ENCODE peak calls at places on chromosomes 4 and X, in six cellular contexts. A, I, V, O, S and E are unnamed samples.

GRCh38 chrX:150211988-150212387 is 151.1 kb upstream of the MAMLD1 start:
- DNase-seq in S (no peak), O (no peak), I (no peak), A (no peak), V (no peak), E (no peak)

GRCh38 chr4:98522603-98523395 is 135.6 kb downstream of the TSPAN5 start:
- DNase-seq in V (no peak), I (no peak), O (no peak), S (no peak), A (no peak), E (peak; percentile 20)

GRCh38 chr4:75251547-75251946 is 262.7 kb downstream of the RCHY1 start:
- DNase-seq in I (no peak), S (no peak), A (no peak), O (no peak), V (no peak), E (no peak)

GRCh38 chrX:87808576-87809243 is 291.1 kb downstream of the KLHL4 start:
- DNase-seq in V (no peak), O (no peak), S (no peak), I (no peak), A (no peak), E (no peak)

GRCh38 chr4:153450545-153450917 is 15.6 kb upstream of the TMEM131L start:
- DNase-seq in V (no peak), A (no peak), S (no peak), O (no peak), I (no peak), E (no peak)

GRCh38 chr4:86498560-86499166 is 95.5 kb upstream of the PTPN13 start:
- DNase-seq in A (peak; percentile 16), O (peak; percentile 28), I (no peak), V (no peak), S (peak; percentile 52), E (no peak)

GRCh38 chr4:28686618-28687017 is 1826.0 kb downstream of the STIM2 start:
- DNase-seq in I (peak; percentile 47), O (no peak), V (peak; percentile 8), A (peak; percentile 3), S (peak; percentile 10), E (peak; percentile 15)

GRCh38 chr4:154983714-154984113 is 202.6 kb downstream of the RBM46 start:
- DNase-seq in S (no peak), O (no peak), A (no peak), I (no peak), V (no peak), E (no peak)

GRCh38 chr4:22021116-22021515 is 72.5 kb upstream of the KCNIP4 start:
- DNase-seq in V (no peak), A (no peak), S (no peak), O (no peak), I (no peak), E (no peak)

GRCh38 chr4:155060873-155061272 is 147.6 kb upstream of the NPY2R start:
- DNase-seq in A (no peak), S (no peak), O (no peak), V (no peak), I (no peak), E (no peak)

GRCh38 chr4:168636040-168636439 is 139.2 kb downstream of the PALLD start:
- DNase-seq in I (no peak), A (no peak), S (no peak), V (no peak), O (no peak), E (no peak)

GRCh38 chrX:119760026-119760902 is 1.9 kb downstream of the SOWAHD start:
- DNase-seq in I (no peak), A (no peak), S (no peak), O (no peak), V (no peak), E (no peak)
- TF ChIP-seq POLR2A in I (no peak), A (no peak), S (no peak), O (no peak), V (no peak), E (no peak)

GRCh38 chrX:102659790-102660757 is 8.8 kb downstream of the GPRASP1 start:
- DNase-seq in V (peak; percentile 88), O (peak; percentile 92), A (peak; percentile 69), I (peak; percentile 91), S (peak; percentile 71), E (no peak)
- TF ChIP-seq POLR2A in V (peak; percentile 56), O (peak; percentile 67), A (peak; percentile 41), I (peak; percentile 79), S (peak; percentile 60), E (no peak)

GRCh38 chrX:49165901-49166881 is 3.6 kb downstream of the MAGIX start:
- DNase-seq in O (peak; percentile 48), A (no peak), I (peak; percentile 69), V (peak; percentile 87), S (peak; percentile 60), E (no peak)
- TF ChIP-seq POLR2A in O (peak; percentile 16), A (no peak), I (no peak), V (peak; percentile 38), S (no peak), E (no peak)

DNA sequence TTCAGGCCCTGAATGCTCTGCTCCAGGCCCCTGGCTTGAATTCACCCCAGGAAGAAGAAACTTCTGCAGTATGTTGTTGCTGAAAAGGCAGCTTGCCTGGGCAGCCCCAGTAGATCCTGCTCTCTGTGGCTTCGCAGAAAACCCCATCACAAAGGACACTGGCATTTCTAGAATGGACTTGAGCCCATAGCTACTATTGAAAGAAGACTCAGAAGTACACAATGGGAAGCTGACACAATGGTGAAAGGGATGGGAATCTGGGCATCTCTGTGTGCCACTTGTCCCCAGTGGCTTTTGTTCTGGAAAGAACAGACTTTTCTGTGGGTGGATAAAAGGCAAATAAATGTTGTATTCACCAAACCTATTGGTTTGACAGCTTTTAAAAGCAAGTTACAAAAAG is 67.4 kb upstream of the SCML1 start:
- DNase-seq in I (no peak), V (no peak), O (no peak), S (no peak), A (no peak), E (no peak)
- TF ChIP-seq POLR2A in I (no peak), V (no peak), O (no peak), S (no peak), A (no peak), E (no peak)